ENCODE peak calls at places on chromosomes 11 and 22, in eight cellular contexts. K is WERI-Rb-1, S is dorsolateral prefrontal cortex, E is K562, X is GM12865, C is A673, T is esophagus muscularis mucosa, R is fibroblast of the aortic adventitia. P is an unnamed sample.

GRCh38 chr22:40797427-40797826 is 21.7 kb downstream of the SLC25A17 start:
- DNase-seq in R (peak), T (no peak), E (no peak), K (no peak), S (no peak), C (peak), X (no peak), P (peak)

GRCh38 chr22:32622762-32623147 is 148.1 kb downstream of the FBXO7 start:
- DNase-seq in K (no peak), E (no peak), X (no peak), T (no peak), R (no peak), C (no peak), S (no peak), P (no peak)

GRCh38 chr11:11400635-11401232 is 47.7 kb upstream of the CSNK2A3 start:
- DNase-seq in T (no peak), X (peak), S (no peak), K (peak), R (no peak), C (peak), E (peak), P (no peak)

GRCh38 chr11:33045551-33046255 is 6.3 kb downstream of the TCP11L1 start:
- DNase-seq in R (peak), C (peak), T (no peak), E (no peak), K (no peak), S (no peak), X (no peak), P (no peak)

GRCh38 chr11:113957016-113957415 is 17.9 kb upstream of the HTR3A start:
- DNase-seq in S (no peak), X (no peak), R (no peak), K (peak), T (no peak), E (no peak), C (no peak), P (no peak)

GRCh38 chr11:16468735-16469446 is 112.5 kb upstream of the SOX6 start:
- DNase-seq in R (no peak), C (no peak), E (no peak), S (no peak), K (no peak), T (no peak), X (no peak), P (no peak)

GRCh38 chr11:14445542-14446530 is 53.8 kb downstream of the COPB1 start:
- DNase-seq in C (no peak), R (peak), K (no peak), X (no peak), T (no peak), E (no peak), S (no peak), P (no peak)

GRCh38 chr11:2259466-2259830 is 10.9 kb downstream of the ASCL2 start:
- DNase-seq in K (no peak), T (no peak), X (no peak), E (no peak), R (no peak), S (no peak), C (no peak), P (no peak)

GRCh38 chr11:19676508-19677379 is 35.9 kb upstream of the NAV2 start:
- DNase-seq in C (peak), K (no peak), X (no peak), R (no peak), E (no peak), T (no peak), S (no peak), P (no peak)

GRCh38 chr22:19446603-19447387 is 716 bp downstream of the C22orf39 start:
- DNase-seq in K (no peak), C (no peak), X (no peak), R (no peak), S (no peak), E (peak), T (no peak), P (no peak)

GRCh38 chr11:2912498-2912897 is 16.7 kb downstream of the PHLDA2 start:
- DNase-seq in R (peak), K (peak), T (no peak), E (peak), X (no peak), C (peak), S (no peak), P (peak)

GRCh38 chr11:73818838-73819237 is 31.2 kb downstream of the MRPL48 start:
- DNase-seq in R (peak), T (no peak), C (peak), E (no peak), K (no peak), S (no peak), X (no peak), P (peak)

GRCh38 chr11:93727985-93728791 is 13.1 kb downstream of the TAF1D start:
- DNase-seq in E (no peak), R (peak), K (no peak), T (no peak), X (no peak), S (no peak), C (no peak), P (no peak)

GRCh38 chr11:22787565-22788162 is 41.9 kb downstream of the SVIP start:
- DNase-seq in K (peak), X (peak), E (peak), C (peak), T (no peak), R (peak), S (no peak), P (peak)

GRCh38 chr22:38570841-38571364 is 920 bp upstream of the DMC1 start:
- DNase-seq in R (peak), K (peak), X (peak), T (no peak), C (peak), S (peak), E (peak), P (peak)

GRCh38 chr22:36641902-36642640 is 61.5 kb downstream of the CACNG2 start:
- DNase-seq in X (no peak), K (no peak), T (no peak), E (no peak), C (peak), R (peak), S (no peak), P (peak)

GRCh38 chr11:62560566-62561103 is 13.1 kb downstream of the EEF1G start:
- DNase-seq in C (peak), X (peak), S (no peak), T (peak), E (peak), R (peak), K (peak), P (peak)

GRCh38 chr11:92675303-92675702 is 294.1 kb upstream of the MTNR1B start:
- DNase-seq in E (no peak), C (no peak), X (no peak), S (no peak), R (no peak), K (no peak), T (no peak), P (no peak)

GRCh38 chr22:37045958-37046357 is 5.6 kb upstream of the KCTD17 start:
- DNase-seq in K (no peak), E (no peak), T (no peak), S (no peak), X (peak), R (peak), C (peak), P (peak)

GRCh38 chr11:69234740-69235710 is 58.9 kb upstream of the MYEOV start:
- DNase-seq in C (no peak), X (no peak), E (peak), R (no peak), T (no peak), S (no peak), K (no peak), P (no peak)

GRCh38 chr11:106327134-106327533 is 249.7 kb downstream of the AASDHPPT start:
- DNase-seq in E (no peak), S (no peak), T (no peak), C (no peak), R (no peak), X (no peak), K (no peak), P (no peak)

GRCh38 chr11:66363805-66364535 is 7.6 kb downstream of the SLC29A2 start:
- DNase-seq in R (no peak), C (peak), E (peak), S (no peak), K (peak), T (no peak), X (peak), P (peak)

GRCh38 chr11:128260398-128260797 is 327.0 kb downstream of the ETS1 start:
- DNase-seq in E (no peak), R (no peak), C (no peak), T (no peak), X (no peak), S (no peak), K (no peak), P (no peak)

GRCh38 chr22:37802310-37803194 is 5.2 kb upstream of the GCAT start:
- DNase-seq in S (peak), R (no peak), E (peak), T (no peak), X (no peak), C (peak), K (peak), P (peak)

GRCh38 chr11:34941688-34942087 is 25.3 kb downstream of the PDHX start:
- DNase-seq in C (no peak), X (no peak), T (no peak), E (no peak), R (no peak), K (no peak), S (no peak), P (no peak)

GRCh38 chr11:45538363-45538762 is 127.1 kb downstream of the CHST1 start:
- DNase-seq in R (no peak), C (no peak), E (no peak), T (no peak), K (no peak), X (no peak), S (peak), P (no peak)

GRCh38 chr22:43854786-43855271 is 7.5 kb downstream of the SULT4A1 start:
- DNase-seq in T (no peak), K (no peak), X (no peak), R (no peak), S (no peak), E (no peak), C (no peak), P (no peak)

GRCh38 chr11:14308114-14308896 is 50.7 kb downstream of the RRAS2 start:
- DNase-seq in X (peak), E (peak), S (no peak), K (no peak), R (peak), T (no peak), C (peak), P (peak)

GRCh38 chr22:19621372-19622060 is 92.8 kb upstream of the SEPTIN5 start:
- DNase-seq in X (no peak), E (no peak), C (no peak), T (no peak), S (no peak), R (no peak), K (no peak), P (peak)

GRCh38 chr22:46027219-46028068 is 50.5 kb upstream of the WNT7B start:
- DNase-seq in R (no peak), C (no peak), X (no peak), T (no peak), S (peak), E (peak), K (no peak), P (no peak)
- H3K4me3 ChIP-seq in R (peak), C (peak), X (no peak), T (peak), S (peak), E (peak), K (no peak), P (peak)

GRCh38 chr11:115132829-115133228 is 371.4 kb downstream of the CADM1 start:
- DNase-seq in S (no peak), R (no peak), C (peak), K (peak), E (peak), X (peak), T (no peak), P (peak)
- TF ChIP-seq CTCF in S (no peak), R (no peak), C (peak), K (peak), E (peak), X (peak), T (no peak), P (peak)

DNA sequence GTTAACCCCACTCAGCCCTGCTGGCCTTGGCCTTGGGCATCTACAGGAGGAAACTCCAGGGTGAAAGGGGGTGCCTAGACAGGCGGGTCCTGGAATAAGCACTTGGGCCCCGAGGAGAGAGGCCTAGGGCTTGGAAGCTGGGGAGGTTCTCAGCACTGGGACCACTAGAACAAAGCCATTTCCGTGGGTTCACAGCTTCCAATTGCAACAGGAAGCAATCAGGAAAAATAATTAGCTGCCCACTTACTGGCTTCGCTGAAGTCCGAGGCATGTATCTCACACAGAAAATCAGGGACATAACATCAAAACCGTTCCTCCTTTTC is 161.2 kb upstream of the GRK3 start:
- DNase-seq in X (no peak), K (no peak), R (no peak), S (no peak), E (peak), C (no peak), T (no peak), P (no peak)
- H3K4me3 ChIP-seq in X (peak), K (no peak), R (peak), S (no peak), E (peak), C (peak), T (peak), P (peak)

DNA sequence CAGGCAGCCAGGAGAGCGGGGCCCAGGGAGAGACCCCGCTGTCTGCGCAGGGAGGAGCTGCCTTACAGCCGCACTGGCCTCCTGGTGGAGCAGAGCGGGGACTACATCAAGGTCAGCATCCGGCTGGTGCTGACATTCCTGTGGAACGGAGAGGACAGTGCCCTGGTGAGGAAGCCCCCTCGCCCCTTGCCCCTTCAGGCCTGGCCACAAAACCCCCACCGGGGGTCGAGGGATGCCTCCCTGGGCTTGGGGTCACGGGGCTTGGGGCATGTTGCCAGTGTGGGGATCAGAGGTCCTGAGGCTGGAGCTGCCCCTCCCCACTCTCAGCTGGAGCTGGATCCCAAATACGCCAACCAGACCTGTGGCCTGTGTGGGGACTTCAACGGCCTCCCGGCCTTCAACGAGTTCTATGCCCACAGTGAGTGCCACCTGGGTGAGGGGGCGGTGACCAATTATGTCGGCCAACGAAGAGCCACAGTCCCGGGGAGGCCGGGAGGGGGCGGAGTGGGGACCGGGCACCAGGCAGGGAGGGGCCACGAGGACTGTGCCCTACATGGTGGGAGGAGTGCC is 4.2 kb downstream of the MUC5B start:
- DNase-seq in X (no peak), R (no peak), K (peak), E (peak), C (no peak), T (no peak), S (no peak), P (peak)
- TF ChIP-seq CTCF in X (no peak), R (peak), K (peak), E (peak), C (no peak), T (no peak), S (no peak), P (peak)

GRCh38 chr11:60757231-60757800 is 649 bp downstream of the MS4A15 start:
- DNase-seq in T (no peak), S (no peak), R (no peak), C (no peak), K (no peak), E (no peak), X (no peak), P (no peak)
- H3K4me3 ChIP-seq in T (no peak), S (no peak), R (no peak), C (no peak), K (no peak), E (no peak), X (no peak), P (no peak)

GRCh38 chr11:103961010-103961409 is 75.4 kb upstream of the DDI1 start:
- DNase-seq in R (peak), E (no peak), K (no peak), T (no peak), X (no peak), S (no peak), C (no peak), P (peak)

GRCh38 chr11:103967985-103968384 is 68.5 kb upstream of the DDI1 start:
- DNase-seq in K (no peak), E (no peak), X (no peak), C (no peak), S (no peak), T (no peak), R (no peak), P (no peak)

GRCh38 chr11:103959279-103959930 is 77.0 kb upstream of the DDI1 start:
- DNase-seq in K (no peak), S (no peak), X (peak), T (no peak), E (no peak), R (peak), C (no peak), P (peak)

GRCh38 chr11:103968685-103969084 is 67.8 kb upstream of the DDI1 start:
- DNase-seq in C (no peak), T (no peak), K (no peak), E (no peak), X (no peak), S (no peak), R (peak), P (no peak)

GRCh38 chr11:103964390-103964789 is 72.0 kb upstream of the DDI1 start:
- DNase-seq in C (no peak), T (no peak), R (no peak), E (no peak), S (no peak), K (no peak), X (no peak), P (no peak)
- TF ChIP-seq CTCF in C (peak), T (no peak), R (no peak), E (no peak), S (no peak), K (peak), X (no peak), P (no peak)

P was measured in choroid plexus epithelial cell.